ENCODE peak calls at places on chromosomes 6 and 20, in six cellular contexts. One of them, this sample, is unnamed.
A peak's percentile ranks its signal among the peaks of the same experiment; 100 is the strongest.

GRCh38 chr6:157393667-157394329 is 12.8 kb downstream of the ZDHHC14 start:
- DNase-seq in AG10803: no peak
- DNase-seq in A673: no peak
- DNase-seq in kidney epithelial cell: no peak
- DNase-seq in A549: no peak
- DNase-seq in GM23248: no peak
- DNase-seq in this sample: no peak

GRCh38 chr20:53001502-53002301 is 29.5 kb downstream of the TSHZ2 start:
- DNase-seq in AG10803: no peak
- DNase-seq in A673: no peak
- DNase-seq in kidney epithelial cell: no peak
- DNase-seq in A549: no peak
- DNase-seq in GM23248: no peak
- DNase-seq in this sample: no peak

GRCh38 chr20:13009682-13010406 is 1.1 kb downstream of the SPTLC3 start:
- DNase-seq in AG10803: peak; percentile 92
- DNase-seq in A673: peak; percentile 36
- DNase-seq in kidney epithelial cell: peak; percentile 86
- DNase-seq in A549: no peak
- DNase-seq in GM23248: peak; percentile 94
- DNase-seq in this sample: peak; percentile 78

GRCh38 chr6:66429220-66429619 is 722.2 kb upstream of the EYS start:
- DNase-seq in AG10803: peak; percentile 51
- DNase-seq in A673: peak; percentile 67
- DNase-seq in kidney epithelial cell: no peak
- DNase-seq in A549: no peak
- DNase-seq in GM23248: peak; percentile 5
- DNase-seq in this sample: no peak

GRCh38 chr20:18263723-18264122 is 24.6 kb upstream of the ZNF133 start:
- DNase-seq in AG10803: no peak
- DNase-seq in A673: no peak
- DNase-seq in kidney epithelial cell: peak; percentile 71
- DNase-seq in A549: peak; percentile 34
- DNase-seq in GM23248: peak; percentile 14
- DNase-seq in this sample: no peak

GRCh38 chr6:31922942-31923341 is 4.6 kb upstream of the C2 start:
- DNase-seq in AG10803: no peak
- DNase-seq in A673: no peak
- DNase-seq in kidney epithelial cell: no peak
- DNase-seq in A549: no peak
- DNase-seq in GM23248: no peak
- DNase-seq in this sample: no peak

GRCh38 chr6:138555294-138555988 is 56.1 kb upstream of the NHSL1 start:
- DNase-seq in AG10803: no peak
- DNase-seq in A673: no peak
- DNase-seq in kidney epithelial cell: no peak
- DNase-seq in A549: no peak
- DNase-seq in GM23248: no peak
- DNase-seq in this sample: no peak

GRCh38 chr6:2028457-2029038 is 216.9 kb downstream of the GMDS start:
- DNase-seq in AG10803: peak; percentile 11
- DNase-seq in A673: peak; percentile 86
- DNase-seq in kidney epithelial cell: no peak
- DNase-seq in A549: peak; percentile 0
- DNase-seq in GM23248: no peak
- DNase-seq in this sample: no peak

GRCh38 chr6:140538926-140539325 is 1164.5 kb upstream of the CITED2 start:
- DNase-seq in AG10803: peak; percentile 65
- DNase-seq in A673: no peak
- DNase-seq in kidney epithelial cell: no peak
- DNase-seq in A549: peak; percentile 13
- DNase-seq in GM23248: peak; percentile 28
- DNase-seq in this sample: no peak

GRCh38 chr20:17809714-17810631 is 110.2 kb downstream of the BANF2 start:
- DNase-seq in AG10803: peak; percentile 69
- DNase-seq in A673: no peak
- DNase-seq in kidney epithelial cell: peak; percentile 55
- DNase-seq in A549: no peak
- DNase-seq in GM23248: no peak
- DNase-seq in this sample: no peak

GRCh38 chr6:150606258-150607043 is 6.8 kb downstream of the PLEKHG1 start:
- DNase-seq in AG10803: no peak
- DNase-seq in A673: no peak
- DNase-seq in kidney epithelial cell: no peak
- DNase-seq in A549: no peak
- DNase-seq in GM23248: no peak
- DNase-seq in this sample: no peak

GRCh38 chr6:84356907-84357306 is 129.5 kb upstream of the CEP162 start:
- DNase-seq in AG10803: no peak
- DNase-seq in A673: no peak
- DNase-seq in kidney epithelial cell: no peak
- DNase-seq in A549: no peak
- DNase-seq in GM23248: no peak
- DNase-seq in this sample: no peak

DNA sequence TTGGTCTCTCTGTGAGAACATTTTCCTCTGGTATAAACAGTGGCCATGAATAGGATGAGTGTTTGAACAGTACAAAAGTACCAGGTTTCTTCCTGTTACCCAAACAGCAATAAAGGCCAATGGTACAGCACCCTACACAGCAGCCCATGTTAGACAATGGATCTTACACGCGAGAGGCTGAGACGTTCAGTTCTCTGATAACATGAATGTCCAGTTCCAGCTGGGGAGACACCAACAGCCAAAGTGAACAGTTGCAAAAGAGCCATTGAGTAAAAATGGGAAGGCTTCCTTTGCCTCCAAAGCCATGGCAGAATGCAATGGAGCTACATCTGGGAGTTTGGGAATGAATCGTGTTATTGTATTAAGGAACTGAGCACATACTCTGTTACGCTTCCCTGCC is 246.8 kb upstream of the SGK1 start:
- DNase-seq in AG10803: no peak
- DNase-seq in A673: no peak
- DNase-seq in kidney epithelial cell: no peak
- DNase-seq in A549: no peak
- DNase-seq in GM23248: no peak
- DNase-seq in this sample: no peak
- H3K4me3 ChIP-seq in AG10803: no peak overlapping the region
- H3K4me3 ChIP-seq in A673: no peak overlapping the region
- H3K4me3 ChIP-seq in kidney epithelial cell: no peak overlapping the region
- H3K4me3 ChIP-seq in A549: no peak overlapping the region
- H3K4me3 ChIP-seq in GM23248: no peak overlapping the region
- H3K4me3 ChIP-seq in this sample: no peak overlapping the region

DNA sequence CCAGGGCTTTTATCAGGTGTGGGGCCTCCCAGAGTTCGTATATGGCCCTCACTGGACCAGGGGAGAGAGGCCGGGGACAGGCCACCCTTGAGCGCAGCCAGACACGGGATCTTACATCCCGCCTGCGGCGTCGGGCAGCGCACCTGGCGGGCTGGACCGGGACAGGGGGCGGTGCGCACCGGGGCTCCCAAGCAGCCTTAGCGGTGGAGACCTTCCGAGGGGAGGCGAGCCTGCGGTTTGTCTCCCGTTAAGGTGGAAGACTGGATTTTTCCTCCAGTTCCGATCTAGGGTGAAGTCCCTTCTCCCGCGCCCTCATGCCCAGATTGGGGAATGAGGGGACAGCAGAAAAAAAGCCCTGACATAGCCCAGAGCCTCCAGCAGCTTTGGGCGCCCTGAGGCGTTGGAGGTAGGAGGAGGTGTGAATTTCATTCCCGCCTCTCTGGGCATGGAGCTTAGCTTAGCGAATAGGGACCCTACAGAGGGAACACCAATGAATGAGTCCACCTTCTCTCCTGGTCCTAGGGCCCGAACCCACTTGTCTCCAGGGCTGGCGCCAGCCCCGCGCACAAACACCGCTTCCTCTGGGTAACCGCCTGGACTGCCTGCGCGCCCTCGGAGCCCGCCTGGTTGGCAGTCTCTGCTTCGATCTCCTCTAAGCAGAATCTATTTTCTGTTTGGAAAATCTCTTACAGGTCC is 6.7 kb upstream of the LAMP5 start:
- DNase-seq in AG10803: no peak
- DNase-seq in A673: no peak
- DNase-seq in kidney epithelial cell: no peak
- DNase-seq in A549: no peak
- DNase-seq in GM23248: no peak
- DNase-seq in this sample: no peak
- H3K4me3 ChIP-seq in AG10803: no peak overlapping the region
- H3K4me3 ChIP-seq in A673: no peak overlapping the region
- H3K4me3 ChIP-seq in kidney epithelial cell: no peak overlapping the region
- H3K4me3 ChIP-seq in A549: no peak overlapping the region
- H3K4me3 ChIP-seq in GM23248: no peak overlapping the region
- H3K4me3 ChIP-seq in this sample: no peak overlapping the region

DNA sequence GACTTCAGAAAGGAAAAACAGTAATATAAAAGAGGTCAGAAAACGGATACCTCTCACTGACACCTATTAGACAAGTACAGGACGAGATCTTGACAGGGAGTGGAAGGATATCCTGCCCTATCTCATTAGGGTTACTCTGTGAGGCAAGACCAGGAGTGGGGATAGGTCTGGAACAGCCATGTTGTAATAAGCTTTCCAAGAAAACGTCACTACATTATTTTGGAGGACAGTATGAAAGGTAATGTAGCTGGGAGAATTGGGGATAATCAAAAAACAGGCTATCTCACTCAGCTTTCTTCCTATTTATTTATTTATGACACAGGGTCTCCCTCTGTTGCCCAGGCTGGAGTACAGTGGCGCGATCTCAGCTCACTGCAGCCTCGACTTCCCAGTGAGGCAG is 25.3 kb downstream of the HMGN4 start:
- DNase-seq in AG10803: no peak
- DNase-seq in A673: no peak
- DNase-seq in kidney epithelial cell: no peak
- DNase-seq in A549: no peak
- DNase-seq in GM23248: no peak
- DNase-seq in this sample: no peak
- H3K4me3 ChIP-seq in AG10803: no peak overlapping the region
- H3K4me3 ChIP-seq in A673: no peak overlapping the region
- H3K4me3 ChIP-seq in kidney epithelial cell: no peak overlapping the region
- H3K4me3 ChIP-seq in A549: no peak overlapping the region
- H3K4me3 ChIP-seq in GM23248: no peak overlapping the region
- H3K4me3 ChIP-seq in this sample: no peak overlapping the region

GRCh38 chr6:135193221-135193620 is 12.1 kb downstream of the MYB start:
- DNase-seq in AG10803: no peak
- DNase-seq in A673: no peak
- DNase-seq in kidney epithelial cell: no peak
- DNase-seq in A549: no peak
- DNase-seq in GM23248: no peak
- DNase-seq in this sample: no peak

GRCh38 chr6:135195522-135195921 is 14.4 kb downstream of the MYB start:
- DNase-seq in AG10803: no peak
- DNase-seq in A673: no peak
- DNase-seq in kidney epithelial cell: no peak
- DNase-seq in A549: no peak
- DNase-seq in GM23248: no peak
- DNase-seq in this sample: no peak

GRCh38 chr6:135192256-135193174 is 11.4 kb downstream of the MYB start:
- DNase-seq in AG10803: no peak
- DNase-seq in A673: no peak
- DNase-seq in kidney epithelial cell: no peak
- DNase-seq in A549: no peak
- DNase-seq in GM23248: no peak
- DNase-seq in this sample: no peak

GRCh38 chr6:135196739-135197510 is 15.8 kb downstream of the MYB start:
- DNase-seq in AG10803: no peak
- DNase-seq in A673: no peak
- DNase-seq in kidney epithelial cell: no peak
- DNase-seq in A549: no peak
- DNase-seq in GM23248: no peak
- DNase-seq in this sample: no peak

GRCh38 chr6:135195045-135195444 is 13.9 kb downstream of the MYB start:
- DNase-seq in AG10803: no peak
- DNase-seq in A673: no peak
- DNase-seq in kidney epithelial cell: no peak
- DNase-seq in A549: no peak
- DNase-seq in GM23248: no peak
- DNase-seq in this sample: no peak
- H3K4me3 ChIP-seq in AG10803: no peak overlapping the region
- H3K4me3 ChIP-seq in A673: no peak overlapping the region
- H3K4me3 ChIP-seq in kidney epithelial cell: no peak overlapping the region
- H3K4me3 ChIP-seq in A549: no peak overlapping the region
- H3K4me3 ChIP-seq in GM23248: no peak overlapping the region
- H3K4me3 ChIP-seq in this sample: no peak overlapping the region

GRCh38 chr20:54223751-54224150 is 15.9 kb downstream of the PFDN4 start:
- DNase-seq in AG10803: no peak
- DNase-seq in A673: peak; percentile 19
- DNase-seq in kidney epithelial cell: no peak
- DNase-seq in A549: no peak
- DNase-seq in GM23248: peak; percentile 32
- DNase-seq in this sample: no peak

GRCh38 chr20:54220722-54221121 is 12.8 kb downstream of the PFDN4 start:
- DNase-seq in AG10803: no peak
- DNase-seq in A673: no peak
- DNase-seq in kidney epithelial cell: no peak
- DNase-seq in A549: no peak
- DNase-seq in GM23248: no peak
- DNase-seq in this sample: no peak

GRCh38 chr20:54221383-54221782 is 13.5 kb downstream of the PFDN4 start:
- DNase-seq in AG10803: no peak
- DNase-seq in A673: no peak
- DNase-seq in kidney epithelial cell: no peak
- DNase-seq in A549: no peak
- DNase-seq in GM23248: no peak
- DNase-seq in this sample: no peak

GRCh38 chr20:54223285-54223684 is 15.4 kb downstream of the PFDN4 start:
- DNase-seq in AG10803: no peak
- DNase-seq in A673: no peak
- DNase-seq in kidney epithelial cell: no peak
- DNase-seq in A549: no peak
- DNase-seq in GM23248: no peak
- DNase-seq in this sample: no peak

DNA sequence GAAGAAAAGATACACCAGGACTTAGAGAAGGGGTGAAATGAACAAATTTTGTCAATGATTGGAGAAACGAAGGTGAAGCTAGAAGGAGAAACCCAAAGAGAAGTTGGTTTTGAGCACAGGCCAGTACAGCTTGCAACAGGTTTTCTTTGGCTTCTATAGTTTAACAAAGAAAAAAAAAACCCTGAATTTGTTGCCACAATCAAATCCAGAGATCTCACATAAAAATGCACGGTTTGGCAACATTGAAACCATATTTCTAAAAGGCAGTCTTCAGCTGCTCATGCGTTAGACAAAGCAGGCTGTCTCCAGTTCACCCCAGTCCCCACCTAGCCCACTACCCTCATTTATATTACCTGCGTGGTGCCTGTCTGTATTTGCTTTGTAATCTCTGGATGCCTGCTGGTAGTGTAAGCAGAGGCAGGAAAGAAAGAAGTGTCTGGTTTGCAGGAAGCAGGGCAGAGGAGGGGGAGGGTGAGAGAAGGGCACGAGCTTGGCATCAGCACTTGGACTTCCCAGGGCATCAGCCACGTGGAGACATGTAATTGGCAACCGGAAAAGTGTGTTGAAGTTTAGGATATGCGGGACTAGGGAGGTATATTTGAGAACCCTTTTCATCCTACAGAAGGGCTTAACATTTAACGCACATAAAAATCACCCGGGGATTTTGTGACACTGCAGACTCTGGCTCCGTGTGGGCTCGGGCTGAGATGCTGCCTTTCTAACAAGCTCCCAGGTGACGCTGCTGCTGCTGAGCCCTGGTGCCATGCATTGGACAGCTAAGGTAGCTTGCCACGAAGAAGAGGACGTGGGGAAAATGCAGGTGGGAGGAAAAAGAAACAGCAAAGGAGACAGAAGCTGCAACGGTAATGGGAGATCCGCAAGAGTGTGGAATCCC is 14.4 kb downstream of the PFDN4 start:
- DNase-seq in AG10803: peak; percentile 25
- DNase-seq in A673: no peak
- DNase-seq in kidney epithelial cell: no peak
- DNase-seq in A549: no peak
- DNase-seq in GM23248: peak; percentile 17
- DNase-seq in this sample: no peak
- H3K4me3 ChIP-seq in AG10803: no peak overlapping the region
- H3K4me3 ChIP-seq in A673: no peak overlapping the region
- H3K4me3 ChIP-seq in kidney epithelial cell: no peak overlapping the region
- H3K4me3 ChIP-seq in A549: no peak overlapping the region
- H3K4me3 ChIP-seq in GM23248: no peak overlapping the region
- H3K4me3 ChIP-seq in this sample: no peak overlapping the region

This sample was measured in AG09309.